ENCODE peak calls at places on chromosomes 13 and 19, in four cellular contexts. L is T-helper 22 cell; X is stimulated activated CD4-positive, alpha-beta T cell treated with anti-CD3 and anti-CD28 coated beads, Interleukin-2, amount 100 ng/mL, for 48 hours; S is adipocyte. V is an unnamed sample.

GRCh38 chr19:55487884-55488687 is at the start of gene SSC5D:
- DNase-seq in L (no peak), X (no peak), S (peak; percentile 30), V (no peak)

GRCh38 chr13:23608704-23609413 is 38.6 kb downstream of the TNFRSF19 start:
- DNase-seq in L (no peak), X (no peak), S (peak; percentile 32), V (no peak)

GRCh38 chr13:22049384-22049783 is 378.5 kb downstream of the FGF9 start:
- DNase-seq in L (no peak), X (no peak), S (no peak), V (no peak)

GRCh38 chr13:22082030-22082429 is 411.2 kb downstream of the FGF9 start:
- DNase-seq in L (no peak), X (no peak), S (no peak), V (no peak)

GRCh38 chr13:44583126-44583525 is 7.0 kb upstream of the TSC22D1 start:
- DNase-seq in L (no peak), X (no peak), S (peak; percentile 43), V (no peak)

GRCh38 chr19:39671739-39672363 is 16.1 kb downstream of the LGALS16 start:
- DNase-seq in L (no peak), X (peak; percentile 32), S (peak; percentile 77), V (no peak)

GRCh38 chr19:38073806-38074685 is 150.0 kb downstream of the DPF1 start:
- DNase-seq in L (no peak), X (no peak), S (no peak), V (no peak)

GRCh38 chr19:15248648-15249559 is 16.7 kb upstream of the EPHX3 start:
- DNase-seq in L (no peak), X (no peak), S (peak; percentile 94), V (no peak)

GRCh38 chr13:51396352-51396751 is 56.5 kb downstream of the INTS6 start:
- DNase-seq in L (no peak), X (no peak), S (peak; percentile 47), V (no peak)

GRCh38 chr13:51475727-51476521 is 23.1 kb upstream of the INTS6 start:
- DNase-seq in L (no peak), X (no peak), S (peak; percentile 21), V (no peak)

GRCh38 chr13:59303433-59303832 is 860.3 kb downstream of the DIAPH3 start:
- DNase-seq in L (no peak), X (no peak), S (no peak), V (no peak)

GRCh38 chr19:18843960-18844359 is 12.2 kb downstream of the UPF1 start:
- DNase-seq in L (no peak), X (no peak), S (no peak), V (no peak)

GRCh38 chr13:79919109-79919508 is 421.8 kb downstream of the SPRY2 start:
- DNase-seq in L (no peak), X (no peak), S (no peak), V (no peak)

GRCh38 chr19:5790573-5791520 is at the start of gene DUS3L:
- DNase-seq in L (peak; percentile 95), X (peak; percentile 93), S (peak; percentile 99), V (peak; percentile 100)

GRCh38 chr19:50258918-50259372 is 55.5 kb downstream of the MYH14 start:
- DNase-seq in L (no peak), X (peak; percentile 24), S (no peak), V (no peak)

GRCh38 chr13:73335226-73335625 is 276.4 kb downstream of the KLF5 start:
- DNase-seq in L (no peak), X (no peak), S (no peak), V (peak; percentile 6)

GRCh38 chr13:112776354-112776753 is 86.5 kb downstream of the ATP11A start:
- DNase-seq in L (no peak), X (no peak), S (no peak), V (no peak)

GRCh38 chr19:18939922-18940775 is 868 bp downstream of the HOMER3 start:
- DNase-seq in L (no peak), X (no peak), S (peak; percentile 78), V (no peak)

GRCh38 chr19:54462713-54463530 is 656 bp downstream of the LENG9 start:
- DNase-seq in L (peak; percentile 49), X (peak; percentile 59), S (peak; percentile 79), V (no peak)

GRCh38 chr19:460877-461609 is at the start of gene SHC2:
- DNase-seq in L (no peak), X (no peak), S (peak; percentile 20), V (no peak)

GRCh38 chr13:59398127-59398526 is 765.6 kb downstream of the DIAPH3 start:
- DNase-seq in L (no peak), X (no peak), S (no peak), V (no peak)

GRCh38 chr13:112124100-112124499 is 57.2 kb downstream of the SOX1 start:
- DNase-seq in L (no peak), X (no peak), S (no peak), V (no peak)

GRCh38 chr13:113083402-113084061 is 22.1 kb upstream of the F7 start:
- DNase-seq in L (no peak), X (no peak), S (no peak), V (no peak)

V was measured in GM19239.